ENCODE peak calls at places on chromosomes 12 and 14, in seven cellular contexts. T is neuronal stem cell, H is astrocyte, Q is iPS DF 6.9, U is fibroblast of lung, I is GM23338, Y is thoracic aorta. G is an unnamed sample. For H3K27me3, the result is how much of the 10 kb centered on the place peaks cover.

GRCh38 chr12:13099066-13099909 is 4.2 kb downstream of the GSG1 start:
- DNase-seq in Q (no peak), H (peak), I (no peak), T (no peak), Y (no peak), U (peak), G (no peak)

GRCh38 chr14:53501361-53502320 is 348.5 kb upstream of the DDHD1 start:
- DNase-seq in Y (no peak), T (no peak), U (peak), H (peak), Q (no peak), I (no peak), G (no peak)

GRCh38 chr12:124152733-124153132 is 142.2 kb upstream of the RFLNA start:
- DNase-seq in H (no peak), U (no peak), Q (no peak), I (no peak), T (no peak), Y (no peak), G (no peak)

GRCh38 chr12:122245553-122245952 is 19.7 kb upstream of the DIABLO start:
- DNase-seq in T (no peak), Q (no peak), I (no peak), U (no peak), H (no peak), Y (no peak), G (no peak)

GRCh38 chr12:125092872-125093680 is 27.8 kb downstream of the AACS start:
- DNase-seq in T (no peak), I (peak), H (peak), U (peak), Q (no peak), Y (no peak), G (no peak)

GRCh38 chr14:44783899-44784298 is 177.8 kb downstream of the KLHL28 start:
- DNase-seq in Q (no peak), Y (no peak), I (no peak), T (no peak), U (no peak), H (no peak), G (no peak)

GRCh38 chr14:100538566-100539318 is 48.5 kb downstream of the BEGAIN start:
- DNase-seq in H (no peak), U (no peak), T (no peak), Y (no peak), Q (no peak), I (no peak), G (no peak)

GRCh38 chr12:50732591-50732990 is 31.3 kb upstream of the ATF1 start:
- DNase-seq in T (no peak), U (peak), I (no peak), Y (no peak), H (peak), Q (no peak), G (no peak)

GRCh38 chr12:105348561-105348960 is 18.1 kb downstream of the C12orf75 start:
- DNase-seq in Y (no peak), Q (no peak), H (peak), I (no peak), U (peak), T (no peak), G (no peak)

GRCh38 chr14:68232643-68233055 is 413.1 kb downstream of the RAD51B start:
- DNase-seq in Y (no peak), H (peak), I (no peak), T (no peak), Q (no peak), U (peak), G (no peak)

GRCh38 chr12:109648446-109648980 is 65.1 kb upstream of the FAM222A start:
- DNase-seq in Y (no peak), T (no peak), U (no peak), Q (no peak), I (no peak), H (no peak), G (no peak)

GRCh38 chr12:109652233-109652772 is 61.3 kb upstream of the FAM222A start:
- DNase-seq in T (no peak), H (no peak), U (no peak), Y (no peak), I (no peak), Q (no peak), G (no peak)

GRCh38 chr12:109653896-109654295 is 59.7 kb upstream of the FAM222A start:
- DNase-seq in U (no peak), T (no peak), Q (no peak), H (no peak), I (no peak), Y (no peak), G (no peak)

GRCh38 chr12:109651596-109651995 is 62.0 kb upstream of the FAM222A start:
- DNase-seq in U (no peak), Y (no peak), Q (no peak), T (no peak), H (no peak), I (no peak), G (no peak)

GRCh38 chr12:109650808-109651207 is 62.8 kb upstream of the FAM222A start:
- DNase-seq in Q (no peak), U (no peak), I (no peak), Y (no peak), T (no peak), H (no peak), G (no peak)
- H3K27me3 ChIP-seq in Q (under half), U (under half), I (under half), Y (under half), T (half or more), H (under half), G (under half)

GRCh38 chr12:49292729-49293055 is 2.3 kb upstream of the PRPH start:
- DNase-seq in H (no peak), Y (no peak), U (no peak), I (no peak), Q (no peak), T (no peak), G (no peak)
- H3K27me3 ChIP-seq in H (under half), Y (under half), U (under half), I (half or more), Q (under half), T (half or more), G (under half)

GRCh38 chr12:54154708-54155316 is 34.0 kb downstream of the SMUG1 start:
- DNase-seq in H (no peak), U (no peak), Q (no peak), Y (no peak), I (no peak), T (no peak), G (no peak)
- H3K27me3 ChIP-seq in H (under half), U (under half), Q (under half), Y (under half), I (under half), T (half or more), G (under half)

GRCh38 chr14:54929556-54929955 is 26.9 kb upstream of the GCH1 start:
- DNase-seq in I (no peak), H (no peak), U (no peak), T (no peak), Y (no peak), Q (no peak), G (no peak)

GRCh38 chr14:54935100-54935499 is 32.5 kb upstream of the GCH1 start:
- DNase-seq in U (no peak), Q (no peak), T (no peak), I (no peak), Y (no peak), H (no peak), G (no peak)

GRCh38 chr14:54935958-54936357 is 33.3 kb upstream of the GCH1 start:
- DNase-seq in T (no peak), U (peak), H (peak), I (no peak), Y (no peak), Q (no peak), G (no peak)

GRCh38 chr14:54933006-54933405 is 30.4 kb upstream of the GCH1 start:
- DNase-seq in T (no peak), Q (no peak), H (no peak), I (no peak), Y (no peak), U (no peak), G (no peak)

DNA sequence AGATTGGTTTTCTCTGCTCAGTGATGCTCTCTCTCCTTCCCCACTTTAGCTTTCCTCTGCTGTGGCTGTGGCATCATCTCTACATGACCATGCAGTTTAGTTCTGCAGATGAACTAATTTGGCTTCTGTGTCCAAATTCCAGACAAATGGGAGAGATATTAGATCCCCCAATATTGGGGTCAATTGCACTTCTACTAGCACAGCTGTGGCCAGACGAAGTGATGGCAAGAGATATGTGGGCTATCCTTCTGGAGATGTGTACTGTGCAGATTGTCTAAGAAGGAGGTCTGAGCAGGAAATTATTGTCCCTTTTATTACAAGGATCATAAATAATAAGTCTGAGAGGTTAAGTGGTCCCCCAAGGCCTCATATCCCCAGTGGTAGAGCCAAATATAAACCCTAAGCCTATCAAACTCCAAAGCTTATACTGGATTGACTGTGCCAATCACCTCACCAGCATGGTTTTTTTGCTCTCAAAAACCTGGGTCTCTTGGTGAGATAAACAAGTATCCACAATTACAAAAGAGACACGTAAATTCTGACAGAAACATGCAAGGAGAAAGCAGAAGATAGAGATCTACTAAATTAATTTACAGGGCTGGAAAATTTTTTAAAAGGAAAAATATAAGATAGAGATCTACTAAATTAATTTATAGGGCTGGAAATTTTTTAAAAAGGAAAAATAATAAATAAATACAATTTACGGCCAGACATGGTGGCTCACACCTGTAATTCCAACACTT is 29.1 kb upstream of the GCH1 start:
- DNase-seq in Y (no peak), I (no peak), H (no peak), T (no peak), U (no peak), Q (no peak), G (no peak)
- H3K27me3 ChIP-seq in Y (under half), I (under half), H (under half), T (under half), U (under half), Q (under half), G (under half)

DNA sequence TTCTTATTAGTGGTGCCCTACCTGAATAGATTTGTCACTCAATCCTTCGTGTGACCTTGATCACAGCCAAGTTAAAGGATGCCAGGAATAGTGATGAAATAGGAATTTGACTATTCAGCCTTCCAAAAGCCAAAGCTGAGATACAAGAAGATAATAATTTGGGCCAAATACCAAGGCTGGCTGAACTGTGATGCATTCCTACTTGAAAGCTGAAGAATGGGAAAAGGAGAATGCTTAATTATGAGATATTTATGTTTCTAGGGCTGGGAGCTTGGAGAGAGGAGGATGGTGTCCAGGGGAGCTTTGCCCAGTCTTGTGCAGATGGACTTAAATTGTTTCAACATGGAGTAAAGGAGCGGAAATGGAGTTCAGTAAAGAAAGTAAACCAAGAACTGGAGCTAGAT is 5.2 kb downstream of the RNASE7 start:
- DNase-seq in I (no peak), Q (no peak), Y (no peak), H (peak), U (peak), T (no peak), G (no peak)
- H3K27me3 ChIP-seq in I (under half), Q (under half), Y (under half), H (under half), U (under half), T (under half), G (under half)

GRCh38 chr12:5085896-5086295 is 42.2 kb downstream of the KCNA5 start:
- DNase-seq in H (peak), Y (no peak), U (peak), Q (no peak), T (no peak), I (no peak), G (no peak)

GRCh38 chr12:5078423-5078822 is 34.7 kb downstream of the KCNA5 start:
- DNase-seq in Q (no peak), Y (peak), U (peak), T (no peak), H (peak), I (no peak), G (no peak)

GRCh38 chr12:5076761-5077160 is 33.1 kb downstream of the KCNA5 start:
- DNase-seq in H (no peak), T (no peak), Y (peak), U (no peak), I (no peak), Q (no peak), G (peak)

GRCh38 chr12:5083955-5084849 is 40.5 kb downstream of the KCNA5 start:
- DNase-seq in U (peak), H (peak), I (peak), Q (no peak), T (peak), Y (no peak), G (no peak)

GRCh38 chr12:5081016-5081415 is 37.3 kb downstream of the KCNA5 start:
- DNase-seq in Y (no peak), T (no peak), U (no peak), Q (no peak), H (no peak), I (peak), G (no peak)
- H3K27me3 ChIP-seq in Y (under half), T (under half), U (under half), Q (under half), H (under half), I (under half), G (under half)

G was measured in breast epithelium.